ENCODE peak calls at places on chromosome 3, in five cellular contexts. One of them, this sample, is unnamed.

GRCh38 chr3:197793246-197793645 is 2.2 kb downstream of the LRCH3 start:
- DNase-seq in endodermal cell: no peak
- DNase-seq in GM12865: peak
- DNase-seq in mucosa of descending colon: no peak
- DNase-seq in astrocyte of the cerebellum: no peak
- DNase-seq in this sample: no peak

GRCh38 chr3:180048840-180049239 is 12.1 kb upstream of the PEX5L start:
- DNase-seq in endodermal cell: no peak
- DNase-seq in GM12865: no peak
- DNase-seq in mucosa of descending colon: no peak
- DNase-seq in astrocyte of the cerebellum: peak
- DNase-seq in this sample: no peak

GRCh38 chr3:192444096-192444790 is 283.1 kb downstream of the FGF12 start:
- DNase-seq in endodermal cell: peak
- DNase-seq in GM12865: peak
- DNase-seq in mucosa of descending colon: peak
- DNase-seq in astrocyte of the cerebellum: peak
- DNase-seq in this sample: peak

GRCh38 chr3:106542101-106542769 is 673.4 kb upstream of the CBLB start:
- DNase-seq in endodermal cell: peak
- DNase-seq in GM12865: no peak
- DNase-seq in mucosa of descending colon: no peak
- DNase-seq in astrocyte of the cerebellum: no peak
- DNase-seq in this sample: no peak

GRCh38 chr3:193240850-193241706 is at the start of gene PLAAT1:
- DNase-seq in endodermal cell: peak
- DNase-seq in GM12865: peak
- DNase-seq in mucosa of descending colon: peak
- DNase-seq in astrocyte of the cerebellum: peak
- DNase-seq in this sample: peak

GRCh38 chr3:187871204-187871591 is 125.9 kb upstream of the BCL6 start:
- DNase-seq in endodermal cell: no peak
- DNase-seq in GM12865: no peak
- DNase-seq in mucosa of descending colon: no peak
- DNase-seq in astrocyte of the cerebellum: no peak
- DNase-seq in this sample: no peak

GRCh38 chr3:63685340-63685739 is 32.9 kb downstream of the SNTN start:
- DNase-seq in endodermal cell: no peak
- DNase-seq in GM12865: peak
- DNase-seq in mucosa of descending colon: no peak
- DNase-seq in astrocyte of the cerebellum: no peak
- DNase-seq in this sample: no peak

GRCh38 chr3:128914966-128915645 is 35.7 kb downstream of the ACAD9 start:
- DNase-seq in endodermal cell: no peak
- DNase-seq in GM12865: no peak
- DNase-seq in mucosa of descending colon: no peak
- DNase-seq in astrocyte of the cerebellum: no peak
- DNase-seq in this sample: no peak

GRCh38 chr3:64438837-64439236 is 213.6 kb upstream of the PRICKLE2 start:
- DNase-seq in endodermal cell: no peak
- DNase-seq in GM12865: no peak
- DNase-seq in mucosa of descending colon: no peak
- DNase-seq in astrocyte of the cerebellum: no peak
- DNase-seq in this sample: peak

GRCh38 chr3:134376385-134376765 is 2.1 kb upstream of the AMOTL2 start:
- DNase-seq in endodermal cell: no peak
- DNase-seq in GM12865: no peak
- DNase-seq in mucosa of descending colon: no peak
- DNase-seq in astrocyte of the cerebellum: no peak
- DNase-seq in this sample: no peak

GRCh38 chr3:83934208-83935150 is 1024.3 kb upstream of the CADM2 start:
- DNase-seq in endodermal cell: no peak
- DNase-seq in GM12865: peak
- DNase-seq in mucosa of descending colon: no peak
- DNase-seq in astrocyte of the cerebellum: no peak
- DNase-seq in this sample: no peak

GRCh38 chr3:190084983-190085382 is 35.7 kb downstream of the P3H2 start:
- DNase-seq in endodermal cell: no peak
- DNase-seq in GM12865: no peak
- DNase-seq in mucosa of descending colon: no peak
- DNase-seq in astrocyte of the cerebellum: no peak
- DNase-seq in this sample: no peak

DNA sequence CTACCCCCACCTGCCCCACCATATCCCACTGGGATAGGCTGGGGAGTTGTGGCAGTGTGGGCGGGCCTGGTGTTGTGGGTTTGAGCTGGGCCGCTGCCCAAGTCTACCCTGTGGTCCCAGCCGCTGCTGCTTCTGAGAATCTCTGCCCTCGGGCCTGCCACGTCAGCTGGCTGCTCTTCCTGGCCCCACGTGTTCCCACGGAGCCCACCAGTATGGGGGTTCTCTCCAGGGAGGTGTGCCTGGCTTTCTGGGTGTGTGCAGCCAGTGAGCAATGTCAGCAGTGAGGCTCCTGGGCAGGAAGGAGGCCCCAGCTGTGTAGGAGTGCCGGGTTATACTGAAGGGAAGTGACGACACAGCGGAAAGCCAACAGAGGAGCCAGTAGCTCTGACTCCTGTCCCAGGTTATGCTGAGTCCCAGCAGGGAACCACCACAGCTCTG is 10.5 kb downstream of the GNAI2 start:
- DNase-seq in endodermal cell: peak
- DNase-seq in GM12865: peak
- DNase-seq in mucosa of descending colon: no peak
- DNase-seq in astrocyte of the cerebellum: peak
- DNase-seq in this sample: no peak
- TF ChIP-seq CTCF in endodermal cell: no peak
- TF ChIP-seq CTCF in GM12865: no peak
- TF ChIP-seq CTCF in mucosa of descending colon: no peak
- TF ChIP-seq CTCF in astrocyte of the cerebellum: no peak
- TF ChIP-seq CTCF in this sample: peak

DNA sequence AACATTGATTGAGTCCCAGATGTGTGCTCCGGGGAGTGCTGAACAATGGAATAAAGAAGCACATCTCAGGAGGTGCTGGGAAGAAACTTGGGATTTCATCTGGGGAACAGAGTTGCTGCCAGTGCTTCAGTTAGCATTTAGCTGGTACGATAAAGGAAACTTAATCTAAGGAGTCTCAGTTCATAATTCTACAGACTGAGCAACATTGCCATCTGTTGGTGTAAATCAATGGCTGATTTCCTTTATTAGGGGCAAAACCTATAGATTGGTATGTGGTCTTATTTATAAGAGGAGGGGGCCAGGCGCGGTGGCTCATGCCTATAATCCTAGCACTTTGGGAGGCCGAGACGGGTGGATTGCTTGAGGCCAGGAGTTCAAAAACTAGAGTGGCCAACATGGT is 8.9 kb downstream of the MKRN2OS start:
- DNase-seq in endodermal cell: no peak
- DNase-seq in GM12865: no peak
- DNase-seq in mucosa of descending colon: no peak
- DNase-seq in astrocyte of the cerebellum: no peak
- DNase-seq in this sample: no peak
- TF ChIP-seq CTCF in endodermal cell: peak
- TF ChIP-seq CTCF in GM12865: no peak
- TF ChIP-seq CTCF in mucosa of descending colon: no peak
- TF ChIP-seq CTCF in astrocyte of the cerebellum: peak
- TF ChIP-seq CTCF in this sample: no peak

DNA sequence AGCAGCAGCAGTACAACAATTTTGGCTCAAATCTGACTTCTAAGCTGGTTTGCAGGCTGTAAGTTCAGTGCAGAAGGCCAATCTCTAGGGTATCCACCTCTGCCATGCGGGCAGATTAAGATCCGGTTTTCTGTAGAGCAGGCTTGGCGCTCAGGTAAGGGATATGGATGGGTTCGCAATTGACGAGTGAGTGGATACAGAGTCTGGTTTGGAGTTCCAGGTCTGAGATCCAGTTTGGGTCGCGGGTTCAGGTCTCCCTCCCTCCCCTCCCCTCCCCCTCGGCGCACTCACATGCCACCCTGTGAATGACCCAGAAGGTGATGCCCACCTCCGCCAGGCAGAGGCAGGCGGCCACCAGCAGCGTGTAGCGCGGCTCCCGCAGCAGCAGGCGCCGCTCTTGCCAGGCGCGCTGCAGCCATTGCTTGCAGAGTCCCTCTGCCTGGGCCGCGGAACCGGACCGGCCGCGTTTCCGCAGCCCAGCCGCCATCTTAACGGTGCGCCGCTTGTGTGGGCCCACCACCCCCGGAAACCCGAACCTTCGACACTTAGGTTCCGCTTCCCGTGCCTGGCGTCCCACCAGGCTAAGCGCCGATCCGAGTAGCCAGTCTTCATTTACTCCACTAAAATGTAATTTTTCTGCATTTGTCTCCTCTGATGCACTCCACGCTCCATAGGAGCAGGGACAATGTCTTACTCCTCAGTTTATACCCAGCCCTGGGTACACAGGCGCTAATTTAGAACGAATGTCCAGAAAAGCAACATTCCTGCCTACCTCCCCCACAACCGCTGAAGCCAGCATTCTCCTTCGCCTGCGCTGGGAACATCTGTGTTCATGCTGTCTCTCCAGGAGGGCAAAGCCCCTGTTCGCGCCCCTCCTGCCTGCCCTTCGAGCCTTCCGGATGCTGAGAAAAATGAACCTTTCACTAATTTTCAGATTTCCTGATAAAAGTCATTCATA is at the start of gene ALG3:
- DNase-seq in endodermal cell: peak
- DNase-seq in GM12865: peak
- DNase-seq in mucosa of descending colon: peak
- DNase-seq in astrocyte of the cerebellum: peak
- DNase-seq in this sample: peak
- TF ChIP-seq CTCF in endodermal cell: no peak
- TF ChIP-seq CTCF in GM12865: no peak
- TF ChIP-seq CTCF in mucosa of descending colon: no peak
- TF ChIP-seq CTCF in astrocyte of the cerebellum: no peak
- TF ChIP-seq CTCF in this sample: no peak

GRCh38 chr3:146493761-146494160 is 24.4 kb upstream of the PLSCR2 start:
- DNase-seq in endodermal cell: no peak
- DNase-seq in GM12865: no peak
- DNase-seq in mucosa of descending colon: no peak
- DNase-seq in astrocyte of the cerebellum: no peak
- DNase-seq in this sample: no peak
- TF ChIP-seq CTCF in endodermal cell: no peak
- TF ChIP-seq CTCF in GM12865: no peak
- TF ChIP-seq CTCF in mucosa of descending colon: no peak
- TF ChIP-seq CTCF in astrocyte of the cerebellum: no peak
- TF ChIP-seq CTCF in this sample: no peak

DNA sequence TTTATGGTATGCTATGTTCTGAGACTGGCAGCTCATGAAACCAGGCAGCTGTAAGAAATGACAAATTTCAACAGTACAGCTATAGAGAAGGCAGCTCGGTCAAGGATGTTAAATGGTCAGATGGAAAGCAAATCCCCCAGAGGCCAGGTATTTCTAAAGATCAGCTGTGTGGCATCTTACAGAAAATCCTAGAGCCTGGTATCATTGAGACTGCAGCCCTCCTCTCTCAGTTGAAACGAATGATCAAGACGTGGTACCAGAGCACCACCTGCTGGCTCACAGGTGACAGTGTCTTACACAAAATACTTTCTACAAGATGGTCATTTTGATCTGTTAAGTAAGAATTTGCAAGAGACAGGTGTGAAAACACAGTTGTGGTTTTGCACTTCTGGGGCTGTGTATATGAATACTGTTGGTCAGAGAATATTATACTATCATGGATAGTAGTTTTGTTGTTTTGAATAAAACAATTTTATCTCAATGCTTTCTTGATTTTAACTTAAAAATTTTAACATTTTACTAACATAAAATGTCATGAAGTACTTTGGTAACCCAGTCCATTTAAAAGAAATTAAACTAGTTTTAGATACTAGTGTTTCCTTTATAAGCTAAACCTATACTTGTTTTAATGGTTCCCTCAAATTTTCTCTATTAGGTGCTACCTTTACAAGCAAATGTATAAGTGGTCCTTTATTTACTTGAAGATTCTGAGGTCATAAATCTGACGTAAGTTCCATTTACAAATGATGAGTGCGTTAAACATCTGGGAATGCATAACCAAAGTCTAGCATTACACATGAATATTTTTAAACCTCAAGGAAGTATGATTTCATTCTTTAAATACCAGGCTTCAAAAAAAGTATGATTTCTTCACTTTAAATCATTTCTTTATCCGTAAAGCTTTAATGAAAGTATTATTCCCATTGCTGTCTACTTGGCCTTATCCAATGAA is 121.9 kb downstream of the PDZRN3 start:
- DNase-seq in endodermal cell: peak
- DNase-seq in GM12865: peak
- DNase-seq in mucosa of descending colon: peak
- DNase-seq in astrocyte of the cerebellum: peak
- DNase-seq in this sample: peak
- TF ChIP-seq CTCF in endodermal cell: peak
- TF ChIP-seq CTCF in GM12865: peak
- TF ChIP-seq CTCF in mucosa of descending colon: peak
- TF ChIP-seq CTCF in astrocyte of the cerebellum: peak
- TF ChIP-seq CTCF in this sample: peak

GRCh38 chr3:142981108-142981507 is 17.6 kb upstream of the PAQR9 start:
- DNase-seq in endodermal cell: no peak
- DNase-seq in GM12865: no peak
- DNase-seq in mucosa of descending colon: no peak
- DNase-seq in astrocyte of the cerebellum: no peak
- DNase-seq in this sample: no peak
- TF ChIP-seq CTCF in endodermal cell: peak
- TF ChIP-seq CTCF in GM12865: no peak
- TF ChIP-seq CTCF in mucosa of descending colon: no peak
- TF ChIP-seq CTCF in astrocyte of the cerebellum: no peak
- TF ChIP-seq CTCF in this sample: no peak

GRCh38 chr3:71304684-71305083 is 278.8 kb downstream of the FOXP1 start:
- DNase-seq in endodermal cell: no peak
- DNase-seq in GM12865: no peak
- DNase-seq in mucosa of descending colon: no peak
- DNase-seq in astrocyte of the cerebellum: peak
- DNase-seq in this sample: no peak
- TF ChIP-seq CTCF in endodermal cell: peak
- TF ChIP-seq CTCF in GM12865: no peak
- TF ChIP-seq CTCF in mucosa of descending colon: no peak
- TF ChIP-seq CTCF in astrocyte of the cerebellum: peak
- TF ChIP-seq CTCF in this sample: peak

GRCh38 chr3:195251336-195252065 is 19.5 kb downstream of the XXYLT1 start:
- DNase-seq in endodermal cell: peak
- DNase-seq in GM12865: no peak
- DNase-seq in mucosa of descending colon: no peak
- DNase-seq in astrocyte of the cerebellum: no peak
- DNase-seq in this sample: no peak

GRCh38 chr3:195249057-195249770 is 21.7 kb downstream of the XXYLT1 start:
- DNase-seq in endodermal cell: peak
- DNase-seq in GM12865: no peak
- DNase-seq in mucosa of descending colon: no peak
- DNase-seq in astrocyte of the cerebellum: no peak
- DNase-seq in this sample: no peak

GRCh38 chr3:195248281-195248680 is 22.7 kb downstream of the XXYLT1 start:
- DNase-seq in endodermal cell: peak
- DNase-seq in GM12865: no peak
- DNase-seq in mucosa of descending colon: no peak
- DNase-seq in astrocyte of the cerebellum: no peak
- DNase-seq in this sample: no peak

GRCh38 chr3:195249858-195250464 is 21.0 kb downstream of the XXYLT1 start:
- DNase-seq in endodermal cell: peak
- DNase-seq in GM12865: no peak
- DNase-seq in mucosa of descending colon: no peak
- DNase-seq in astrocyte of the cerebellum: no peak
- DNase-seq in this sample: no peak

GRCh38 chr3:195250473-195251251 is 20.3 kb downstream of the XXYLT1 start:
- DNase-seq in endodermal cell: peak
- DNase-seq in GM12865: peak
- DNase-seq in mucosa of descending colon: no peak
- DNase-seq in astrocyte of the cerebellum: no peak
- DNase-seq in this sample: no peak
- TF ChIP-seq CTCF in endodermal cell: no peak
- TF ChIP-seq CTCF in GM12865: peak
- TF ChIP-seq CTCF in mucosa of descending colon: no peak
- TF ChIP-seq CTCF in astrocyte of the cerebellum: no peak
- TF ChIP-seq CTCF in this sample: no peak